ENCODE peak calls at places on chromosomes 2 and 18, in eight cellular contexts. E, C, Q, R, A, N, J and I are unnamed samples.

GRCh38 chr2:1459727-1460126 is 46.5 kb downstream of the TPO start:
- DNase-seq in A (no peak), R (no peak), J (no peak), E (no peak), N (no peak), C (no peak), Q (no peak), I (no peak)

GRCh38 chr2:154143105-154143504 is 271.4 kb downstream of the GALNT13 start:
- DNase-seq in N (no peak), E (no peak), C (no peak), J (no peak), A (no peak), Q (no peak), R (no peak), I (no peak)

GRCh38 chr2:229596796-229597195 is 117.6 kb downstream of the DNER start:
- DNase-seq in N (no peak), R (no peak), E (no peak), J (no peak), Q (no peak), C (no peak), A (no peak), I (no peak)

GRCh38 chr2:184654945-184655344 is 56.6 kb downstream of the ZNF804A start:
- DNase-seq in A (peak), J (no peak), C (no peak), E (no peak), R (no peak), Q (no peak), N (no peak), I (peak)

GRCh38 chr18:59268722-59269562 is 4.3 kb downstream of the RAX start:
- DNase-seq in Q (no peak), J (no peak), N (no peak), E (no peak), R (no peak), A (no peak), C (no peak), I (peak)

GRCh38 chr2:24258718-24259117 is 83.9 kb downstream of the FAM228A start:
- DNase-seq in N (no peak), A (no peak), Q (no peak), C (no peak), J (no peak), R (no peak), E (no peak), I (no peak)

GRCh38 chr2:219441451-219442205 is 7.0 kb downstream of the SPEG start:
- DNase-seq in A (peak), Q (peak), C (no peak), R (no peak), J (no peak), E (no peak), N (no peak), I (peak)

GRCh38 chr2:195695002-195695631 is 38.1 kb downstream of the SLC39A10 start:
- DNase-seq in J (no peak), E (no peak), R (no peak), Q (no peak), A (no peak), C (no peak), N (no peak), I (no peak)

GRCh38 chr2:73131807-73132206 is 19.1 kb upstream of the RAB11FIP5 start:
- DNase-seq in Q (no peak), R (no peak), C (no peak), A (no peak), J (no peak), E (no peak), N (no peak), I (no peak)

GRCh38 chr2:218891275-218892135 is 10.9 kb downstream of the WNT10A start:
- DNase-seq in R (no peak), N (no peak), J (no peak), E (no peak), Q (no peak), A (no peak), C (no peak), I (no peak)

GRCh38 chr2:136167721-136168470 is 49.9 kb upstream of the CXCR4 start:
- DNase-seq in Q (no peak), J (no peak), E (no peak), A (no peak), R (no peak), N (no peak), C (no peak), I (no peak)

GRCh38 chr2:25894135-25894830 is 16.0 kb upstream of the ASXL2 start:
- DNase-seq in C (no peak), Q (no peak), J (no peak), A (peak), N (peak), R (no peak), E (no peak), I (peak)

GRCh38 chr2:232632904-232633412 is 446 bp upstream of the EFHD1 start:
- DNase-seq in N (peak), Q (no peak), R (no peak), A (no peak), J (no peak), C (no peak), E (peak), I (no peak)

GRCh38 chr18:11148655-11149440 is 521 bp downstream of the PIEZO2 start:
- DNase-seq in R (no peak), A (no peak), C (no peak), E (no peak), Q (no peak), N (no peak), J (peak), I (no peak)

GRCh38 chr2:174611006-174611405 is 13.4 kb upstream of the WIPF1 start:
- DNase-seq in R (no peak), C (no peak), Q (no peak), A (no peak), N (no peak), E (no peak), J (no peak), I (no peak)

GRCh38 chr2:119109823-119110222 is 48.7 kb downstream of the C1QL2 start:
- DNase-seq in Q (no peak), J (no peak), N (no peak), A (no peak), E (no peak), R (no peak), C (no peak), I (no peak)

GRCh38 chr2:62871506-62871905 is 166.0 kb downstream of the EHBP1 start:
- DNase-seq in N (no peak), A (no peak), R (no peak), J (no peak), Q (no peak), C (no peak), E (no peak), I (no peak)

GRCh38 chr2:216348909-216349308 is 23.4 kb downstream of the MARCHF4 start:
- DNase-seq in R (no peak), A (peak), E (no peak), C (no peak), J (no peak), Q (no peak), N (no peak), I (peak)

GRCh38 chr2:156787517-156787916 is 351.3 kb downstream of the GPD2 start:
- DNase-seq in R (no peak), J (no peak), A (no peak), Q (no peak), E (no peak), C (no peak), N (no peak), I (no peak)

GRCh38 chr18:54946149-54946581 is 13.1 kb downstream of the CCDC68 start:
- DNase-seq in R (no peak), N (peak), Q (no peak), A (peak), E (no peak), J (no peak), C (no peak), I (peak)

GRCh38 chr2:9918275-9918674 is 33.2 kb upstream of the GRHL1 start:
- DNase-seq in Q (no peak), N (no peak), R (no peak), E (no peak), A (peak), C (no peak), J (no peak), I (no peak)

GRCh38 chr2:95260028-95261023 is 13.9 kb upstream of the PROM2 start:
- DNase-seq in R (no peak), Q (peak), C (no peak), A (no peak), N (no peak), E (no peak), J (no peak), I (no peak)

GRCh38 chr2:72898263-72898906 is 11.2 kb downstream of the SPR start:
- DNase-seq in N (no peak), J (no peak), E (no peak), R (no peak), A (no peak), Q (no peak), C (no peak), I (no peak)

GRCh38 chr2:236670235-236670620 is 100.6 kb downstream of the ACKR3 start:
- DNase-seq in Q (no peak), A (no peak), R (no peak), C (no peak), N (no peak), J (no peak), E (peak), I (no peak)

GRCh38 chr2:55961318-55961911 is 37.8 kb upstream of the EFEMP1 start:
- DNase-seq in E (no peak), C (peak), J (peak), Q (no peak), R (no peak), A (peak), N (peak), I (peak)

GRCh38 chr2:48600204-48600813 is 17.3 kb upstream of the GTF2A1L start:
- DNase-seq in N (no peak), E (no peak), Q (no peak), A (peak), C (peak), J (peak), R (no peak), I (peak)

GRCh38 chr2:6069354-6069753 is 377.2 kb downstream of the SOX11 start:
- DNase-seq in N (no peak), J (no peak), A (peak), E (no peak), Q (no peak), R (no peak), C (no peak), I (no peak)

GRCh38 chr2:174529916-174530315 is 43.1 kb upstream of the GPR155 start:
- DNase-seq in N (no peak), E (no peak), R (no peak), A (no peak), C (no peak), Q (no peak), J (no peak), I (no peak)

GRCh38 chr2:142857247-142858154 is 20.0 kb upstream of the KYNU start:
- DNase-seq in R (no peak), N (no peak), Q (no peak), E (no peak), J (no peak), A (no peak), C (no peak), I (peak)

GRCh38 chr2:31129835-31130561 is 8.2 kb downstream of the GALNT14 start:
- DNase-seq in Q (no peak), J (no peak), N (no peak), R (no peak), E (no peak), A (no peak), C (no peak), I (peak)